ENCODE peak calls at places on chromosomes 7 and 10, in eight cellular contexts. T, S, P, M, U, V, L and O are unnamed samples.

GRCh38 chr7:70553364-70553763 is 578.6 kb upstream of the GALNT17 start:
- DNase-seq in P (no peak), T (no peak), M (no peak), V (peak), L (no peak), U (no peak), S (no peak), O (no peak)

GRCh38 chr10:96999337-96999736 is 167.2 kb downstream of the LCOR start:
- DNase-seq in P (no peak), U (no peak), V (no peak), T (no peak), S (no peak), L (no peak), M (no peak), O (no peak)

GRCh38 chr7:33601081-33601480 is 304.3 kb upstream of the BMPER start:
- DNase-seq in V (no peak), U (no peak), P (no peak), S (no peak), M (no peak), T (no peak), L (no peak), O (no peak)

GRCh38 chr7:17849504-17849903 is 90.8 kb downstream of the SNX13 start:
- DNase-seq in U (no peak), V (no peak), L (no peak), P (peak), S (peak), T (no peak), M (no peak), O (no peak)

GRCh38 chr7:80294321-80294720 is 159.7 kb downstream of the GNAI1 start:
- DNase-seq in S (peak), T (no peak), M (no peak), P (peak), L (no peak), U (no peak), V (no peak), O (no peak)

GRCh38 chr10:21304198-21304597 is 221.3 kb downstream of the SKIDA1 start:
- DNase-seq in P (peak), M (no peak), T (no peak), V (no peak), L (no peak), U (no peak), S (no peak), O (no peak)

GRCh38 chr10:66180651-66181318 is 745.1 kb upstream of the LRRTM3 start:
- DNase-seq in L (peak), U (peak), M (no peak), V (peak), P (peak), T (no peak), S (peak), O (peak)

GRCh38 chr10:77279207-77279606 is 358.4 kb downstream of the KCNMA1 start:
- DNase-seq in V (peak), P (no peak), L (no peak), T (no peak), M (no peak), U (no peak), S (peak), O (no peak)

GRCh38 chr10:70584941-70585544 is 17.5 kb downstream of the PRF1 start:
- DNase-seq in L (peak), P (peak), V (peak), S (peak), U (peak), M (no peak), T (no peak), O (no peak)

GRCh38 chr10:15316144-15316543 is 54.9 kb downstream of the FAM171A1 start:
- DNase-seq in M (no peak), T (no peak), L (no peak), U (no peak), P (no peak), V (peak), S (no peak), O (no peak)

GRCh38 chr7:148650232-148650858 is 48.4 kb upstream of the CUL1 start:
- DNase-seq in V (no peak), S (peak), M (no peak), T (no peak), L (no peak), P (peak), U (no peak), O (no peak)

GRCh38 chr10:24951201-24952145 is 933 bp downstream of the PRTFDC1 start:
- DNase-seq in S (no peak), P (peak), L (peak), U (no peak), V (peak), M (no peak), T (no peak), O (no peak)

GRCh38 chr7:152735443-152736004 is 24.0 kb upstream of the ACTR3B start:
- DNase-seq in V (peak), M (no peak), S (no peak), P (peak), T (no peak), L (no peak), U (no peak), O (no peak)